ENCODE peak calls at places on chromosome 21, in eight cellular contexts. X is lower lobe of right lung; H is NCI-H748 treated with DMSO at 0.1 percent for 48 hours; C is EH; R is natural killer cell treated with Interleukin-12 subunit alpha and Interleukin-12 subunit beta and Interleukin-15 and Interleukin-18, amount 100 ng/mL, for 72 hours; P is thoracic aorta; M is HuH-7.5; K is ELR. Z is an unnamed sample.

GRCh38 chr21:28644762-28645161 is 347.9 kb downstream of the LTN1 start:
- DNase-seq in P (no peak), X (no peak), K (peak), C (peak), H (no peak), R (no peak), M (no peak), Z (no peak)

GRCh38 chr21:34630536-34631143 is 15.7 kb upstream of the RCAN1 start:
- DNase-seq in X (no peak), M (peak), H (peak), R (peak), K (peak), P (no peak), C (peak), Z (peak)

GRCh38 chr21:38917045-38917774 is 111.5 kb downstream of the ETS2 start:
- DNase-seq in C (no peak), P (no peak), H (peak), R (no peak), X (no peak), M (no peak), K (no peak), Z (peak)

GRCh38 chr21:45748593-45748992 is 105.1 kb downstream of the PCBP3 start:
- DNase-seq in C (no peak), R (no peak), P (no peak), X (no peak), M (no peak), K (no peak), H (no peak), Z (no peak)

GRCh38 chr21:45845790-45846130 is 135.8 kb upstream of the COL6A1 start:
- DNase-seq in P (no peak), C (no peak), R (no peak), M (no peak), X (no peak), H (no peak), K (no peak), Z (no peak)

GRCh38 chr21:30623362-30623761 is 2.9 kb downstream of the KRTAP20-4 start:
- DNase-seq in H (no peak), P (no peak), K (no peak), X (no peak), R (no peak), M (no peak), C (no peak), Z (no peak)

GRCh38 chr21:25912402-25912746 is 177.6 kb downstream of the GABPA start:
- DNase-seq in K (no peak), P (no peak), X (no peak), H (no peak), C (no peak), M (no peak), R (no peak), Z (no peak)

GRCh38 chr21:37575536-37576083 is 209.0 kb downstream of the DYRK1A start:
- DNase-seq in P (no peak), K (no peak), M (no peak), H (no peak), R (no peak), X (no peak), C (no peak), Z (no peak)

GRCh38 chr21:45386728-45387371 is 18.1 kb upstream of the COL18A1 start:
- DNase-seq in C (peak), M (no peak), P (no peak), K (peak), X (peak), R (no peak), H (no peak), Z (no peak)

GRCh38 chr21:36788116-36788515 is 89.2 kb downstream of the SIM2 start:
- DNase-seq in K (peak), M (no peak), X (peak), P (no peak), H (no peak), C (peak), R (no peak), Z (no peak)

GRCh38 chr21:36948686-36949085 is 17.8 kb downstream of the HLCS start:
- DNase-seq in C (no peak), M (no peak), R (no peak), K (no peak), X (no peak), H (no peak), P (no peak), Z (no peak)

GRCh38 chr21:31374430-31374829 is 30.4 kb upstream of the TIAM1 start:
- DNase-seq in K (no peak), M (no peak), P (no peak), C (no peak), R (no peak), H (no peak), X (no peak), Z (no peak)

GRCh38 chr21:45334591-45335081 is 46.9 kb upstream of the POFUT2 start:
- DNase-seq in P (no peak), C (no peak), X (peak), M (no peak), H (no peak), K (no peak), R (no peak), Z (no peak)

GRCh38 chr21:17903029-17903806 is 84.1 kb upstream of the C21orf91 start:
- DNase-seq in P (no peak), H (peak), C (peak), K (peak), X (no peak), R (no peak), M (no peak), Z (peak)

GRCh38 chr21:38910390-38911008 is 104.8 kb downstream of the ETS2 start:
- DNase-seq in X (no peak), R (no peak), C (peak), K (peak), M (no peak), P (no peak), H (no peak), Z (peak)

GRCh38 chr21:45538381-45539045 is 3.7 kb downstream of the SLC19A1 start:
- DNase-seq in C (no peak), H (no peak), X (peak), K (no peak), M (no peak), P (no peak), R (peak), Z (no peak)

GRCh38 chr21:33824156-33824941 is 91.3 kb downstream of the ATP5PO start:
- DNase-seq in H (no peak), K (no peak), R (no peak), C (no peak), P (no peak), M (no peak), X (no peak), Z (no peak)

GRCh38 chr21:26909972-26910371 is 56.9 kb downstream of the ADAMTS5 start:
- DNase-seq in P (no peak), X (no peak), H (no peak), C (peak), K (peak), R (no peak), M (no peak), Z (no peak)

GRCh38 chr21:27189870-27190269 is 223.0 kb upstream of the ADAMTS5 start:
- DNase-seq in H (no peak), C (no peak), X (no peak), K (no peak), M (no peak), R (no peak), P (no peak), Z (no peak)